ENCODE peak calls at places on chromosomes 12 and 14, in five cellular contexts. One of them, this sample, is unnamed.

GRCh38 chr14:93160353-93160801 is 24.3 kb downstream of the MOAP1 start:
- DNase-seq in right lobe of liver: no peak
- DNase-seq in left ventricle myocardium inferior: no peak
- DNase-seq in MM.1S: no peak
- DNase-seq in ovary: no peak
- DNase-seq in this sample: no peak

GRCh38 chr12:82299617-82300016 is 58.6 kb downstream of the CCDC59 start:
- DNase-seq in ovary: no peak
- DNase-seq in right lobe of liver: no peak
- DNase-seq in left ventricle myocardium inferior: no peak
- DNase-seq in MM.1S: no peak
- DNase-seq in this sample: no peak

GRCh38 chr14:50084666-50085065 is 31.7 kb downstream of the VCPKMT start:
- DNase-seq in left ventricle myocardium inferior: no peak
- DNase-seq in ovary: no peak
- DNase-seq in MM.1S: no peak
- DNase-seq in right lobe of liver: no peak
- DNase-seq in this sample: no peak

GRCh38 chr12:49335118-49335954 is 1.7 kb downstream of the C1QL4 start:
- DNase-seq in left ventricle myocardium inferior: no peak
- DNase-seq in ovary: no peak
- DNase-seq in MM.1S: no peak
- DNase-seq in right lobe of liver: peak; percentile 24
- DNase-seq in this sample: no peak

GRCh38 chr12:121033625-121034349 is 5.3 kb downstream of the OASL start:
- DNase-seq in MM.1S: no peak
- DNase-seq in left ventricle myocardium inferior: no peak
- DNase-seq in ovary: no peak
- DNase-seq in right lobe of liver: no peak
- DNase-seq in this sample: no peak

GRCh38 chr12:12229556-12230092 is 37.2 kb downstream of the LRP6 start:
- DNase-seq in MM.1S: no peak
- DNase-seq in ovary: no peak
- DNase-seq in right lobe of liver: no peak
- DNase-seq in left ventricle myocardium inferior: no peak
- DNase-seq in this sample: no peak

GRCh38 chr12:87660987-87661769 is 368.0 kb downstream of the C12orf50 start:
- DNase-seq in MM.1S: no peak
- DNase-seq in right lobe of liver: no peak
- DNase-seq in left ventricle myocardium inferior: no peak
- DNase-seq in ovary: no peak
- DNase-seq in this sample: no peak

GRCh38 chr12:31019561-31020308 is 53.9 kb upstream of the DDX11 start:
- DNase-seq in MM.1S: no peak
- DNase-seq in right lobe of liver: no peak
- DNase-seq in ovary: peak; percentile 4
- DNase-seq in left ventricle myocardium inferior: no peak
- DNase-seq in this sample: no peak

GRCh38 chr12:125314051-125314882 is 249.0 kb downstream of the AACS start:
- DNase-seq in ovary: no peak
- DNase-seq in right lobe of liver: no peak
- DNase-seq in left ventricle myocardium inferior: no peak
- DNase-seq in MM.1S: no peak
- DNase-seq in this sample: no peak

GRCh38 chr12:109727746-109728726 is 14.4 kb downstream of the FAM222A start:
- DNase-seq in left ventricle myocardium inferior: no peak
- DNase-seq in right lobe of liver: no peak
- DNase-seq in MM.1S: no peak
- DNase-seq in ovary: no peak
- DNase-seq in this sample: peak; percentile 2

GRCh38 chr14:33834101-33834955 is 116.5 kb downstream of the EGLN3 start:
- DNase-seq in ovary: no peak
- DNase-seq in left ventricle myocardium inferior: no peak
- DNase-seq in right lobe of liver: no peak
- DNase-seq in MM.1S: no peak
- DNase-seq in this sample: no peak

GRCh38 chr12:123991402-123991951 is 18.5 kb downstream of the ZNF664 start:
- DNase-seq in left ventricle myocardium inferior: no peak
- DNase-seq in right lobe of liver: no peak
- DNase-seq in MM.1S: no peak
- DNase-seq in ovary: no peak
- DNase-seq in this sample: no peak

GRCh38 chr14:61264699-61265098 is 16.4 kb downstream of the TMEM30B start:
- DNase-seq in left ventricle myocardium inferior: no peak
- DNase-seq in right lobe of liver: no peak
- DNase-seq in ovary: no peak
- DNase-seq in MM.1S: no peak
- DNase-seq in this sample: no peak

GRCh38 chr12:96502477-96502876 is 13.1 kb downstream of the CFAP54 start:
- DNase-seq in ovary: no peak
- DNase-seq in left ventricle myocardium inferior: no peak
- DNase-seq in MM.1S: peak; percentile 71
- DNase-seq in right lobe of liver: no peak
- DNase-seq in this sample: no peak

GRCh38 chr12:121812921-121813896 is 9.4 kb downstream of the SETD1B start:
- DNase-seq in MM.1S: no peak
- DNase-seq in left ventricle myocardium inferior: no peak
- DNase-seq in right lobe of liver: peak; percentile 51
- DNase-seq in ovary: peak; percentile 23
- DNase-seq in this sample: no peak

GRCh38 chr12:53844989-53845836 is 93.4 kb upstream of the HOXC13 start:
- DNase-seq in left ventricle myocardium inferior: no peak
- DNase-seq in ovary: no peak
- DNase-seq in right lobe of liver: no peak
- DNase-seq in MM.1S: no peak
- DNase-seq in this sample: no peak

GRCh38 chr14:66038214-66038977 is 447.8 kb upstream of the CCDC196 start:
- DNase-seq in MM.1S: no peak
- DNase-seq in left ventricle myocardium inferior: no peak
- DNase-seq in right lobe of liver: no peak
- DNase-seq in ovary: no peak
- DNase-seq in this sample: peak; percentile 19

GRCh38 chr14:89240414-89240813 is 176.6 kb downstream of the FOXN3 start:
- DNase-seq in MM.1S: no peak
- DNase-seq in right lobe of liver: no peak
- DNase-seq in ovary: no peak
- DNase-seq in left ventricle myocardium inferior: no peak
- DNase-seq in this sample: no peak

GRCh38 chr14:73953731-73954130 is 3.6 kb downstream of the COQ6 start:
- DNase-seq in ovary: no peak
- DNase-seq in MM.1S: no peak
- DNase-seq in left ventricle myocardium inferior: no peak
- DNase-seq in right lobe of liver: no peak
- DNase-seq in this sample: no peak

GRCh38 chr12:113070117-113070906 is 13.8 kb downstream of the DTX1 start:
- DNase-seq in right lobe of liver: no peak
- DNase-seq in ovary: no peak
- DNase-seq in left ventricle myocardium inferior: peak; percentile 37
- DNase-seq in MM.1S: no peak
- DNase-seq in this sample: peak; percentile 75

DNA sequence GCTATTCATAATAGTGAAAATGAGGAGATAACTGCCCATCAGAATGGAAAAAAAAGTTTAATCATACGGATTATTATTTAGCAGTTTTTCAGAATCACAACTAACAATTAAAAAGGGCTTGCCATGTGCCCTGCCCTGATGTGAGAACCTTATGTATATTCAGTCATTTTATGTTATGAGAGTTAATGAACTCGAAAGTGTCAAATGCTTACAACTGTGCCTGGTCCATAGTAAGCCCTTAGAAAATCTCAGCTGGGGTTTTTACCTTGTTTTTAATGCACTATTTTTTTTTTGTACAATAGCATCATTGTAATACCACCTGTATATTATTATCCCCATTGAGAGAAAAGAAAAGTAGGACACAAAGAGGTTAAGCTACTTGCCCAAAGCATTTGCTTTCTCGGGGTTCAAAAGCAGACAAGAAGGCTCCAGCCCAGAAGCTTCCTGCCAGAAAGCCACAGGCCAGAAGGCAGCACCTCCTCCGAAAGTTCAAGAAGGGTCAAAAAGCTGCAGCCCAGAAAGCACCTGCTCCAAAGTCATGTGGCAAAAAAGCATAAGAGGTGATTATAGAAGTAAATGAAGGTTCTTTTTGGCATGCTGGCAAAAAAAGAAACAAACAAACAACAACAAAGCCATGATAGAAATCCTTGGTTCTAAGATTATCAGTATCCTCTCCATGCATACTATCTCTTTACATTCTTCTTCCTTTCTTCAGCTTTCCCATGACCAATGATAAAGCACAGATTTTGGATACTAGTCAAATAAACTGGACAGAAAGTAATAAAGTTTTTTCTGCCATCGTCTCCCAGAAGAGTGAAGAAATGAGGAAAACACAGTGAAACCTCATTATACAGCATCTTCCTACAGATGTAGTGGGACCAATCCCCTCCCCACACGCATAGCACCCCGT is 59.1 kb upstream of the NAP1L1 start:
- DNase-seq in ovary: no peak
- DNase-seq in left ventricle myocardium inferior: no peak
- DNase-seq in MM.1S: peak; percentile 94
- DNase-seq in right lobe of liver: no peak
- DNase-seq in this sample: no peak
- H3K4me3 ChIP-seq in ovary: no peak overlapping the region
- H3K4me3 ChIP-seq in left ventricle myocardium inferior: no peak overlapping the region
- H3K4me3 ChIP-seq in MM.1S: no peak overlapping the region
- H3K4me3 ChIP-seq in right lobe of liver: no peak overlapping the region
- H3K4me3 ChIP-seq in this sample: no peak overlapping the region

GRCh38 chr14:24335461-24336146 is 733 bp upstream of the ADCY4 start:
- DNase-seq in right lobe of liver: no peak
- DNase-seq in ovary: no peak
- DNase-seq in MM.1S: no peak
- DNase-seq in left ventricle myocardium inferior: no peak
- DNase-seq in this sample: no peak
- H3K4me1 ChIP-seq in right lobe of liver: no peaks in the 10 kb centered on the region
- H3K4me1 ChIP-seq in ovary: peaks cover 5% of the 10 kb centered on the region
- H3K4me1 ChIP-seq in MM.1S: peaks cover 3% of the 10 kb centered on the region
- H3K4me1 ChIP-seq in left ventricle myocardium inferior: peaks cover 65% of the 10 kb centered on the region
- H3K4me1 ChIP-seq in this sample: peaks cover 2% of the 10 kb centered on the region

DNA sequence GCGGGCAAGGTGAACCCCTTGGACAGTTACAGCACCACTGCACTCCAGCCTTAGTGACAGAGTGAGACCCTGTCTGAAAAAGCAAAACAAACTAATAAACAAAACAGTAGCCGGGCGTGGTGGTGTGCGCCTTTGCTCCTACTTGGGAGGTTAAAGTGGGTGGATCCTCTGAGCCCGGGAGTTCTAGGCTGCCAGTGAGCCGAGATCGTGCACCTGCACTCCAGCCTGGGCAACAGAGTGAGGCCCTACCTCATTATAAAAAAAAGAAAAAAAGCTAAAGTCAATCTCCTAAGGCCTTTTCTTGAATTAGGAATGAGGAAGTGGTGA is 24.7 kb upstream of the SPTLC2 start:
- DNase-seq in ovary: no peak
- DNase-seq in left ventricle myocardium inferior: no peak
- DNase-seq in right lobe of liver: peak; percentile 48
- DNase-seq in MM.1S: no peak
- DNase-seq in this sample: peak; percentile 55
- H3K27ac ChIP-seq in ovary: no peak overlapping the region
- H3K27ac ChIP-seq in left ventricle myocardium inferior: peak overlapping the region; percentile 87
- H3K27ac ChIP-seq in right lobe of liver: peak overlapping the region; percentile 50
- H3K27ac ChIP-seq in MM.1S: no peak overlapping the region
- H3K27ac ChIP-seq in this sample: peak overlapping the region; percentile 72

GRCh38 chr12:52233462-52234141 is 559 bp downstream of the KRT7 start:
- DNase-seq in MM.1S: no peak
- DNase-seq in right lobe of liver: no peak
- DNase-seq in ovary: no peak
- DNase-seq in left ventricle myocardium inferior: no peak
- DNase-seq in this sample: no peak
- H3K4me3 ChIP-seq in MM.1S: no peak overlapping the region
- H3K4me3 ChIP-seq in right lobe of liver: no peak overlapping the region
- H3K4me3 ChIP-seq in ovary: no peak overlapping the region
- H3K4me3 ChIP-seq in left ventricle myocardium inferior: peak overlapping the region; percentile 41
- H3K4me3 ChIP-seq in this sample: no peak overlapping the region

GRCh38 chr14:68604822-68605221 is 188.0 kb downstream of the ZFP36L1 start:
- DNase-seq in MM.1S: no peak
- DNase-seq in left ventricle myocardium inferior: no peak
- DNase-seq in ovary: no peak
- DNase-seq in right lobe of liver: peak; percentile 35
- DNase-seq in this sample: no peak
- H3K4me1 ChIP-seq in MM.1S: no peaks in the 10 kb centered on the region
- H3K4me1 ChIP-seq in left ventricle myocardium inferior: peaks cover 43% of the 10 kb centered on the region
- H3K4me1 ChIP-seq in ovary: peaks cover 24% of the 10 kb centered on the region
- H3K4me1 ChIP-seq in right lobe of liver: no peaks in the 10 kb centered on the region
- H3K4me1 ChIP-seq in this sample: peaks cover 3% of the 10 kb centered on the region

GRCh38 chr12:1688086-1688710 is 2.7 kb upstream of the ADIPOR2 start:
- DNase-seq in left ventricle myocardium inferior: no peak
- DNase-seq in ovary: no peak
- DNase-seq in right lobe of liver: no peak
- DNase-seq in MM.1S: no peak
- DNase-seq in this sample: no peak

GRCh38 chr12:1692221-1692620 is 1.4 kb downstream of the ADIPOR2 start:
- DNase-seq in ovary: no peak
- DNase-seq in MM.1S: no peak
- DNase-seq in right lobe of liver: no peak
- DNase-seq in left ventricle myocardium inferior: no peak
- DNase-seq in this sample: no peak

GRCh38 chr12:1692895-1693294 is 2.0 kb downstream of the ADIPOR2 start:
- DNase-seq in MM.1S: no peak
- DNase-seq in right lobe of liver: no peak
- DNase-seq in left ventricle myocardium inferior: no peak
- DNase-seq in ovary: no peak
- DNase-seq in this sample: no peak

GRCh38 chr12:1690578-1691122 is at the start of gene ADIPOR2:
- DNase-seq in right lobe of liver: peak; percentile 96
- DNase-seq in ovary: peak; percentile 94
- DNase-seq in left ventricle myocardium inferior: peak; percentile 94
- DNase-seq in MM.1S: peak; percentile 98
- DNase-seq in this sample: peak; percentile 98

GRCh38 chr12:1691123-1692007 is 495 bp downstream of the ADIPOR2 start:
- DNase-seq in right lobe of liver: peak; percentile 63
- DNase-seq in MM.1S: peak; percentile 32
- DNase-seq in left ventricle myocardium inferior: peak; percentile 41
- DNase-seq in ovary: peak; percentile 48
- DNase-seq in this sample: no peak
- H3K27ac ChIP-seq in right lobe of liver: peak overlapping the region; percentile 93
- H3K27ac ChIP-seq in MM.1S: peak overlapping the region; percentile 86
- H3K27ac ChIP-seq in left ventricle myocardium inferior: peak overlapping the region; percentile 91
- H3K27ac ChIP-seq in ovary: peak overlapping the region; percentile 58
- H3K27ac ChIP-seq in this sample: peak overlapping the region; percentile 96

DNA sequence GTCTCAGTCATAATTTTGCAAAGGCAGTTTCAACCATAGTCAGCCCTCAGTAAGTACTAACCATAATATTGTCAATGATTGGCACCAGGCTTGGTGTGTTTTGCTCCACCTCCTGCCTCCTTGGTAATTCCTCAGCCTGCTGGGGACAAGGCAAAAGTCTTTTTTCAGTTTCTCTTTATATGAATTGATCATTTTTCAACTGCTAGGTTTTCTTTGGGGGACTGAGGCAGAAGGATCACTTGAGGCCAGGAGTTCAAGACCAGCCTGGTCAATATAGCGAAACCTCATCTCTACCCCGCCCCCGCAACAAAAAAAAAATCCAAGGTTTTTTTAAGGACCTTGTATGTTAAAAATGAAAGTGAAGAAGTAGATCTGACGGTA is 126.7 kb upstream of the AMIGO2 start:
- DNase-seq in ovary: no peak
- DNase-seq in right lobe of liver: no peak
- DNase-seq in MM.1S: no peak
- DNase-seq in left ventricle myocardium inferior: no peak
- DNase-seq in this sample: no peak
- H3K4me3 ChIP-seq in ovary: no peak overlapping the region
- H3K4me3 ChIP-seq in right lobe of liver: no peak overlapping the region
- H3K4me3 ChIP-seq in MM.1S: peak overlapping the region; percentile 5
- H3K4me3 ChIP-seq in left ventricle myocardium inferior: no peak overlapping the region
- H3K4me3 ChIP-seq in this sample: no peak overlapping the region